ENCODE peak calls at places on chromosomes 13 and 19, in eight cellular contexts. A, D, N, O, V, I, Q and T are unnamed samples.

GRCh38 chr13:113445791-113446487 is 7.3 kb downstream of the ADPRHL1 start:
- DNase-seq in N (no peak), Q (no peak), I (no peak), V (no peak), A (no peak), D (peak), O (no peak), T (no peak)

GRCh38 chr19:2495130-2495641 is 19.3 kb downstream of the GADD45B start:
- DNase-seq in A (no peak), Q (peak), O (peak), N (no peak), I (peak), D (no peak), V (peak), T (peak)

GRCh38 chr13:48126944-48127814 is 32.3 kb upstream of the MED4 start:
- DNase-seq in V (no peak), A (no peak), O (peak), I (peak), D (no peak), Q (peak), N (peak), T (no peak)

GRCh38 chr19:19860756-19861390 is 4.8 kb upstream of the ZNF253 start:
- DNase-seq in I (no peak), N (no peak), O (peak), V (no peak), A (no peak), Q (peak), D (no peak), T (peak)

GRCh38 chr19:39797083-39797482 is 18.4 kb downstream of the LEUTX start:
- DNase-seq in V (no peak), A (no peak), D (no peak), I (no peak), Q (no peak), N (no peak), O (no peak), T (no peak)

GRCh38 chr19:4638330-4638729 is 986 bp upstream of the TNFAIP8L1 start:
- DNase-seq in D (no peak), N (no peak), A (no peak), O (no peak), I (no peak), V (peak), Q (no peak), T (no peak)

GRCh38 chr19:16896913-16897571 is 8.2 kb downstream of the F2RL3 start:
- DNase-seq in A (peak), D (no peak), N (no peak), Q (peak), I (peak), O (peak), V (peak), T (peak)

GRCh38 chr19:44741258-44741731 is 7.2 kb upstream of the BCL3 start:
- DNase-seq in N (no peak), A (no peak), V (peak), O (no peak), D (no peak), I (no peak), Q (no peak), T (no peak)

GRCh38 chr19:4908781-4909171 is 525 bp upstream of the UHRF1 start:
- DNase-seq in I (no peak), O (no peak), A (no peak), D (no peak), N (no peak), V (peak), Q (no peak), T (no peak)

GRCh38 chr19:13102666-13103584 is at the start of gene LYL1:
- DNase-seq in I (no peak), O (peak), Q (peak), V (peak), D (no peak), N (no peak), A (no peak), T (peak)

GRCh38 chr13:51501096-51501495 is 48.3 kb upstream of the INTS6 start:
- DNase-seq in N (no peak), D (no peak), I (no peak), O (no peak), Q (no peak), A (no peak), V (no peak), T (no peak)

GRCh38 chr13:113943821-113944565 is 29.9 kb downstream of the C13orf46 start:
- DNase-seq in O (no peak), I (no peak), D (no peak), V (peak), N (no peak), A (no peak), Q (no peak), T (no peak)

GRCh38 chr19:47518139-47518538 is 3.3 kb upstream of the NAPA start:
- DNase-seq in V (no peak), O (no peak), A (no peak), I (no peak), Q (peak), N (no peak), D (no peak), T (no peak)

GRCh38 chr19:40974633-40975037 is 16.4 kb upstream of the CYP2B6 start:
- DNase-seq in I (peak), V (peak), N (peak), Q (peak), O (peak), D (peak), A (peak), T (peak)

GRCh38 chr19:17743874-17744273 is 7.4 kb upstream of the FCHO1 start:
- DNase-seq in O (no peak), D (no peak), I (no peak), Q (no peak), N (no peak), A (no peak), V (no peak), T (no peak)

GRCh38 chr13:40109324-40109958 is 454.0 kb downstream of the COG6 start:
- DNase-seq in D (no peak), O (no peak), Q (no peak), A (no peak), N (no peak), I (no peak), V (no peak), T (no peak)

GRCh38 chr13:42494157-42494556 is 79.8 kb upstream of the TNFSF11 start:
- DNase-seq in V (no peak), O (no peak), D (no peak), Q (no peak), N (no peak), I (no peak), A (no peak), T (no peak)

GRCh38 chr13:45179428-45179827 is 21.4 kb downstream of the KCTD4 start:
- DNase-seq in D (no peak), V (no peak), N (no peak), A (no peak), O (no peak), Q (no peak), I (no peak), T (no peak)

GRCh38 chr13:74061939-74062595 is 72.1 kb downstream of the KLF12 start:
- DNase-seq in Q (peak), V (no peak), O (no peak), I (no peak), N (no peak), A (no peak), D (no peak), T (no peak)

GRCh38 chr13:29520671-29521070 is 74.8 kb downstream of the SLC7A1 start:
- DNase-seq in O (no peak), A (no peak), Q (no peak), N (no peak), V (no peak), I (no peak), D (no peak), T (no peak)

GRCh38 chr19:33477781-33478180 is 43.8 kb downstream of the PEPD start:
- DNase-seq in D (no peak), N (no peak), O (no peak), A (no peak), Q (no peak), I (no peak), V (no peak), T (no peak)

GRCh38 chr19:480016-480855 is 16.1 kb upstream of the MADCAM1 start:
- DNase-seq in O (no peak), D (peak), V (peak), Q (peak), N (no peak), A (peak), I (peak), T (peak)

GRCh38 chr19:56508282-56508778 is 675 bp downstream of the ZNF471 start:
- DNase-seq in D (no peak), Q (no peak), N (no peak), I (no peak), O (no peak), V (no peak), A (no peak), T (no peak)

GRCh38 chr13:33787051-33787591 is 30.8 kb upstream of the RFC3 start:
- DNase-seq in I (peak), O (no peak), D (no peak), N (no peak), Q (peak), V (no peak), A (no peak), T (no peak)

GRCh38 chr13:48318714-48319457 is 15.3 kb downstream of the RB1 start:
- DNase-seq in N (no peak), A (no peak), O (no peak), Q (peak), I (no peak), V (peak), D (no peak), T (no peak)

GRCh38 chr13:33524086-33524485 is 238.5 kb upstream of the STARD13 start:
- DNase-seq in Q (no peak), I (no peak), V (no peak), N (no peak), A (no peak), O (no peak), D (no peak), T (no peak)

GRCh38 chr19:4456843-4457653 is 546 bp downstream of the UBXN6 start:
- DNase-seq in N (peak), D (no peak), O (no peak), V (peak), I (peak), Q (peak), A (peak), T (no peak)